ENCODE peak calls at places on chromosomes 6 and 20, in six cellular contexts. Z is GM06990, T is germinal center, R is left ventricle myocardium superior, O is H7, A is heart right ventricle. M is an unnamed sample.
A peak's percentile ranks its signal among the peaks of the same experiment; 100 is the strongest.

GRCh38 chr6:34189806-34190503 is 44.1 kb upstream of the GRM4 start:
- DNase-seq in Z (no peak), T (no peak), R (peak; percentile 59), O (peak; percentile 13), A (no peak), M (no peak)

GRCh38 chr6:55293116-55293515 is 34.2 kb upstream of the GFRAL start:
- DNase-seq in Z (peak; percentile 0), T (no peak), R (no peak), O (no peak), A (no peak), M (no peak)

GRCh38 chr20:26218301-26218700 is 521.6 kb upstream of the ZNF337 start:
- DNase-seq in Z (no peak), T (no peak), R (no peak), O (no peak), A (no peak), M (no peak)

GRCh38 chr20:14445310-14445709 is 107.9 kb upstream of the FLRT3 start:
- DNase-seq in Z (no peak), T (no peak), R (no peak), O (no peak), A (no peak), M (no peak)

GRCh38 chr6:169864148-169865030 is 113.0 kb downstream of the ERMARD start:
- DNase-seq in Z (no peak), T (peak; percentile 33), R (no peak), O (no peak), A (no peak), M (no peak)

GRCh38 chr6:161256390-161256789 is 17.5 kb downstream of the AGPAT4 start:
- DNase-seq in Z (no peak), T (no peak), R (no peak), O (no peak), A (no peak), M (no peak)

GRCh38 chr20:38369387-38369786 is 23.1 kb downstream of the LBP start:
- DNase-seq in Z (no peak), T (peak; percentile 40), R (no peak), O (peak; percentile 73), A (no peak), M (no peak)

GRCh38 chr6:13733178-13733851 is 21.7 kb upstream of the RANBP9 start:
- DNase-seq in Z (no peak), T (no peak), R (peak; percentile 61), O (no peak), A (peak; percentile 48), M (no peak)

GRCh38 chr20:50335866-50336265 is 145.2 kb downstream of the CEBPB start:
- DNase-seq in Z (no peak), T (no peak), R (no peak), O (no peak), A (no peak), M (no peak)

GRCh38 chr6:131728296-131728939 is 17.6 kb upstream of the CTAGE9 start:
- DNase-seq in Z (no peak), T (no peak), R (no peak), O (no peak), A (no peak), M (no peak)

GRCh38 chr6:77773157-77773822 is 120.5 kb downstream of the MEI4 start:
- DNase-seq in Z (no peak), T (no peak), R (no peak), O (no peak), A (no peak), M (no peak)

GRCh38 chr6:147297663-147298313 is 93.6 kb downstream of the STXBP5 start:
- DNase-seq in Z (no peak), T (no peak), R (no peak), O (no peak), A (no peak), M (no peak)

GRCh38 chr20:63641792-63642517 is 11.3 kb downstream of the STMN3 start:
- DNase-seq in Z (peak; percentile 89), T (peak; percentile 95), R (peak; percentile 93), O (peak; percentile 98), A (peak; percentile 86), M (no peak)

GRCh38 chr20:58071991-58072390 is 156.5 kb downstream of the ANKRD60 start:
- DNase-seq in Z (no peak), T (no peak), R (no peak), O (no peak), A (no peak), M (no peak)

GRCh38 chr20:10247440-10247839 is 28.8 kb downstream of the SNAP25 start:
- DNase-seq in Z (no peak), T (no peak), R (no peak), O (no peak), A (no peak), M (no peak)

GRCh38 chr6:47476794-47477496 is 644 bp upstream of the CD2AP start:
- DNase-seq in Z (no peak), T (no peak), R (no peak), O (no peak), A (no peak), M (no peak)

GRCh38 chr6:168307011-168307694 is 12.4 kb downstream of the DACT2 start:
- DNase-seq in Z (no peak), T (no peak), R (no peak), O (no peak), A (no peak), M (no peak)

GRCh38 chr6:81228912-81229540 is 523.5 kb downstream of the TENT5A start:
- DNase-seq in Z (no peak), T (no peak), R (no peak), O (no peak), A (no peak), M (no peak)

M was measured in iPS DF 6.9.